ENCODE peak calls at places on chromosomes 13 and 19, in four cellular contexts. C is HT-29, Y is adipocyte, X is amygdala. O is an unnamed sample.

GRCh38 chr13:99686157-99686572 is 184.9 kb downstream of the TM9SF2 start:
- DNase-seq in C (no peak), Y (peak; percentile 36), X (no peak), O (no peak)

GRCh38 chr19:41744850-41745249 is 10.5 kb upstream of the CEACAM6 start:
- DNase-seq in C (no peak), Y (no peak), X (no peak), O (no peak)

GRCh38 chr19:55305983-55306562 is 19.1 kb downstream of the TMEM150B start:
- DNase-seq in C (peak; percentile 27), Y (no peak), X (no peak), O (no peak)

GRCh38 chr19:29487432-29487831 is 38.4 kb upstream of the VSTM2B start:
- DNase-seq in C (no peak), Y (no peak), X (no peak), O (no peak)

GRCh38 chr19:1410136-1410786 is 2.9 kb downstream of the DAZAP1 start:
- DNase-seq in C (no peak), Y (no peak), X (no peak), O (no peak)

GRCh38 chr19:58154679-58155648 is 4.4 kb upstream of the ZNF329 start:
- DNase-seq in C (peak; percentile 54), Y (peak; percentile 98), X (peak; percentile 88), O (peak; percentile 91)

GRCh38 chr19:2084993-2085720 is 11.0 kb downstream of the MOB3A start:
- DNase-seq in C (no peak), Y (peak; percentile 31), X (no peak), O (no peak)

GRCh38 chr19:52603558-52604207 is 33.6 kb downstream of the ZNF701 start:
- DNase-seq in C (no peak), Y (peak; percentile 51), X (no peak), O (no peak)

GRCh38 chr13:20356437-20356836 is 124.3 kb upstream of the GJB6 start:
- DNase-seq in C (no peak), Y (no peak), X (no peak), O (no peak)

GRCh38 chr19:19460258-19460731 is 54.8 kb downstream of the GATAD2A start:
- DNase-seq in C (no peak), Y (no peak), X (no peak), O (no peak)

GRCh38 chr19:54207908-54208783 is 7.5 kb downstream of the RPS9 start:
- DNase-seq in C (peak; percentile 72), Y (peak; percentile 25), X (peak; percentile 67), O (peak; percentile 67)

GRCh38 chr19:53157601-53158000 is 1.3 kb downstream of the ZNF347 start:
- DNase-seq in C (no peak), Y (peak; percentile 48), X (no peak), O (no peak)

GRCh38 chr13:59038824-59039223 is 1124.9 kb downstream of the DIAPH3 start:
- DNase-seq in C (peak; percentile 19), Y (no peak), X (no peak), O (no peak)

GRCh38 chr19:45492627-45493470 is 4.0 kb downstream of the RTN2 start:
- DNase-seq in C (no peak), Y (peak; percentile 82), X (no peak), O (no peak)

GRCh38 chr19:53328967-53329366 is 4.6 kb upstream of the ZNF845 start:
- DNase-seq in C (no peak), Y (peak; percentile 3), X (no peak), O (peak; percentile 8)